ENCODE peak calls at places on chromosomes 13 and 19, in seven cellular contexts. One of them, this sample, is unnamed.

GRCh38 chr13:73521970-73522549 is 463.3 kb downstream of the KLF5 start:
- DNase-seq in stromal cell of bone marrow: no peak
- DNase-seq in AG08395: no peak
- DNase-seq in T-helper 1 cell: no peak
- DNase-seq in amygdala: no peak
- DNase-seq in LoVo: no peak
- DNase-seq in fibroblast of lung: no peak
- DNase-seq in this sample: no peak

GRCh38 chr19:823565-824121 is 1.9 kb upstream of the PLPPR3 start:
- DNase-seq in stromal cell of bone marrow: no peak
- DNase-seq in AG08395: no peak
- DNase-seq in T-helper 1 cell: no peak
- DNase-seq in amygdala: no peak
- DNase-seq in LoVo: no peak
- DNase-seq in fibroblast of lung: no peak
- DNase-seq in this sample: no peak

GRCh38 chr13:19864018-19864338 is 529 bp upstream of the ZMYM5 start:
- DNase-seq in stromal cell of bone marrow: peak
- DNase-seq in AG08395: peak
- DNase-seq in T-helper 1 cell: peak
- DNase-seq in amygdala: peak
- DNase-seq in LoVo: peak
- DNase-seq in fibroblast of lung: peak
- DNase-seq in this sample: no peak

GRCh38 chr19:40567750-40568494 is 8.8 kb upstream of the SHKBP1 start:
- DNase-seq in stromal cell of bone marrow: no peak
- DNase-seq in AG08395: peak
- DNase-seq in T-helper 1 cell: no peak
- DNase-seq in amygdala: no peak
- DNase-seq in LoVo: no peak
- DNase-seq in fibroblast of lung: no peak
- DNase-seq in this sample: no peak

GRCh38 chr19:48636859-48637448 is at the start of gene DBP:
- DNase-seq in stromal cell of bone marrow: no peak
- DNase-seq in AG08395: no peak
- DNase-seq in T-helper 1 cell: no peak
- DNase-seq in amygdala: no peak
- DNase-seq in LoVo: no peak
- DNase-seq in fibroblast of lung: no peak
- DNase-seq in this sample: no peak

GRCh38 chr13:43446126-43446525 is 340.6 kb downstream of the ENOX1 start:
- DNase-seq in stromal cell of bone marrow: no peak
- DNase-seq in AG08395: peak
- DNase-seq in T-helper 1 cell: no peak
- DNase-seq in amygdala: no peak
- DNase-seq in LoVo: no peak
- DNase-seq in fibroblast of lung: no peak
- DNase-seq in this sample: no peak

GRCh38 chr13:94389544-94390351 is 89.7 kb downstream of the DCT start:
- DNase-seq in stromal cell of bone marrow: peak
- DNase-seq in AG08395: peak
- DNase-seq in T-helper 1 cell: no peak
- DNase-seq in amygdala: no peak
- DNase-seq in LoVo: no peak
- DNase-seq in fibroblast of lung: no peak
- DNase-seq in this sample: peak

GRCh38 chr19:55383279-55383788 is 758 bp downstream of the TMEM238 start:
- DNase-seq in stromal cell of bone marrow: no peak
- DNase-seq in AG08395: no peak
- DNase-seq in T-helper 1 cell: no peak
- DNase-seq in amygdala: peak
- DNase-seq in LoVo: peak
- DNase-seq in fibroblast of lung: no peak
- DNase-seq in this sample: no peak

GRCh38 chr13:43805681-43806128 is 18.9 kb upstream of the ENOX1 start:
- DNase-seq in stromal cell of bone marrow: no peak
- DNase-seq in AG08395: no peak
- DNase-seq in T-helper 1 cell: no peak
- DNase-seq in amygdala: no peak
- DNase-seq in LoVo: no peak
- DNase-seq in fibroblast of lung: no peak
- DNase-seq in this sample: no peak

GRCh38 chr19:52959613-52960295 is 2.9 kb downstream of the ZNF816 start:
- DNase-seq in stromal cell of bone marrow: no peak
- DNase-seq in AG08395: no peak
- DNase-seq in T-helper 1 cell: no peak
- DNase-seq in amygdala: no peak
- DNase-seq in LoVo: no peak
- DNase-seq in fibroblast of lung: no peak
- DNase-seq in this sample: no peak

GRCh38 chr19:10812902-10813404 is 23.1 kb downstream of the TMED1 start:
- DNase-seq in stromal cell of bone marrow: peak
- DNase-seq in AG08395: peak
- DNase-seq in T-helper 1 cell: no peak
- DNase-seq in amygdala: no peak
- DNase-seq in LoVo: no peak
- DNase-seq in fibroblast of lung: peak
- DNase-seq in this sample: peak

GRCh38 chr13:102234618-102235017 is 167.2 kb downstream of the FGF14 start:
- DNase-seq in stromal cell of bone marrow: no peak
- DNase-seq in AG08395: no peak
- DNase-seq in T-helper 1 cell: no peak
- DNase-seq in amygdala: no peak
- DNase-seq in LoVo: no peak
- DNase-seq in fibroblast of lung: no peak
- DNase-seq in this sample: no peak

GRCh38 chr13:63299995-63300394 is 1884.3 kb upstream of the PCDH20 start:
- DNase-seq in stromal cell of bone marrow: no peak
- DNase-seq in AG08395: no peak
- DNase-seq in T-helper 1 cell: no peak
- DNase-seq in amygdala: no peak
- DNase-seq in LoVo: no peak
- DNase-seq in fibroblast of lung: peak
- DNase-seq in this sample: no peak

GRCh38 chr13:64538711-64539110 is 2691.4 kb downstream of the PCDH9 start:
- DNase-seq in stromal cell of bone marrow: peak
- DNase-seq in AG08395: no peak
- DNase-seq in T-helper 1 cell: no peak
- DNase-seq in amygdala: no peak
- DNase-seq in LoVo: no peak
- DNase-seq in fibroblast of lung: no peak
- DNase-seq in this sample: no peak

GRCh38 chr13:31424130-31424729 is 224.5 kb downstream of the B3GLCT start:
- DNase-seq in stromal cell of bone marrow: peak
- DNase-seq in AG08395: peak
- DNase-seq in T-helper 1 cell: peak
- DNase-seq in amygdala: peak
- DNase-seq in LoVo: peak
- DNase-seq in fibroblast of lung: peak
- DNase-seq in this sample: peak

GRCh38 chr13:23467048-23467931 is 33.8 kb upstream of the SACS start:
- DNase-seq in stromal cell of bone marrow: no peak
- DNase-seq in AG08395: peak
- DNase-seq in T-helper 1 cell: no peak
- DNase-seq in amygdala: no peak
- DNase-seq in LoVo: no peak
- DNase-seq in fibroblast of lung: peak
- DNase-seq in this sample: no peak

GRCh38 chr13:32314271-32314967 is 744 bp downstream of the ZAR1L start:
- DNase-seq in stromal cell of bone marrow: no peak
- DNase-seq in AG08395: no peak
- DNase-seq in T-helper 1 cell: no peak
- DNase-seq in amygdala: no peak
- DNase-seq in LoVo: no peak
- DNase-seq in fibroblast of lung: no peak
- DNase-seq in this sample: no peak

GRCh38 chr19:10454267-10454666 is 33.9 kb downstream of the PDE4A start:
- DNase-seq in stromal cell of bone marrow: no peak
- DNase-seq in AG08395: peak
- DNase-seq in T-helper 1 cell: no peak
- DNase-seq in amygdala: peak
- DNase-seq in LoVo: no peak
- DNase-seq in fibroblast of lung: no peak
- DNase-seq in this sample: no peak

GRCh38 chr19:36418287-36419001 is at the start of gene ZFP82:
- DNase-seq in stromal cell of bone marrow: peak
- DNase-seq in AG08395: peak
- DNase-seq in T-helper 1 cell: peak
- DNase-seq in amygdala: peak
- DNase-seq in LoVo: no peak
- DNase-seq in fibroblast of lung: peak
- DNase-seq in this sample: peak

GRCh38 chr13:25463496-25463895 is 91.7 kb downstream of the ATP8A2 start:
- DNase-seq in stromal cell of bone marrow: peak
- DNase-seq in AG08395: no peak
- DNase-seq in T-helper 1 cell: no peak
- DNase-seq in amygdala: no peak
- DNase-seq in LoVo: no peak
- DNase-seq in fibroblast of lung: no peak
- DNase-seq in this sample: no peak

GRCh38 chr19:14943601-14944000 is 2.3 kb downstream of the OR7C2 start:
- DNase-seq in stromal cell of bone marrow: no peak
- DNase-seq in AG08395: no peak
- DNase-seq in T-helper 1 cell: no peak
- DNase-seq in amygdala: no peak
- DNase-seq in LoVo: no peak
- DNase-seq in fibroblast of lung: no peak
- DNase-seq in this sample: peak

GRCh38 chr19:34475026-34475974 is 6.3 kb upstream of the WTIP start:
- DNase-seq in stromal cell of bone marrow: peak
- DNase-seq in AG08395: peak
- DNase-seq in T-helper 1 cell: no peak
- DNase-seq in amygdala: no peak
- DNase-seq in LoVo: no peak
- DNase-seq in fibroblast of lung: peak
- DNase-seq in this sample: peak

GRCh38 chr19:48190288-48191284 is 20.1 kb downstream of the ZSWIM9 start:
- DNase-seq in stromal cell of bone marrow: peak
- DNase-seq in AG08395: no peak
- DNase-seq in T-helper 1 cell: no peak
- DNase-seq in amygdala: peak
- DNase-seq in LoVo: peak
- DNase-seq in fibroblast of lung: peak
- DNase-seq in this sample: no peak

GRCh38 chr19:17576758-17577532 is 21.5 kb downstream of the COLGALT1 start:
- DNase-seq in stromal cell of bone marrow: no peak
- DNase-seq in AG08395: peak
- DNase-seq in T-helper 1 cell: no peak
- DNase-seq in amygdala: no peak
- DNase-seq in LoVo: peak
- DNase-seq in fibroblast of lung: peak
- DNase-seq in this sample: no peak

This sample was measured in AG09309.